ENCODE peak calls at places on chromosomes 11 and 22, in eight cellular contexts. H, X, I, F, L, C, P and K are unnamed samples.

GRCh38 chr22:29798318-29798717 is 31.1 kb downstream of the UQCR10 start:
- DNase-seq in H (no peak), X (no peak), I (no peak), F (no peak), L (no peak), C (no peak), P (no peak), K (no peak)

GRCh38 chr11:57233702-57234101 is 3.3 kb downstream of the APLNR start:
- DNase-seq in H (no peak), X (no peak), I (no peak), F (no peak), L (no peak), C (no peak), P (no peak), K (no peak)

GRCh38 chr11:47271961-47272661 is 2.2 kb downstream of the MADD start:
- DNase-seq in H (peak), X (no peak), I (peak), F (no peak), L (peak), C (no peak), P (peak), K (peak)

GRCh38 chr11:19241260-19242183 is 777 bp upstream of the E2F8 start:
- DNase-seq in H (peak), X (no peak), I (no peak), F (no peak), L (peak), C (no peak), P (peak), K (peak)

GRCh38 chr22:33247758-33248157 is 189.6 kb upstream of the SYN3 start:
- DNase-seq in H (no peak), X (no peak), I (no peak), F (no peak), L (no peak), C (no peak), P (no peak), K (no peak)

GRCh38 chr11:36433896-36434295 is 76.2 kb downstream of the TRAF6 start:
- DNase-seq in H (no peak), X (no peak), I (no peak), F (no peak), L (no peak), C (no peak), P (no peak), K (no peak)

GRCh38 chr11:61487342-61488025 is 21.1 kb upstream of the LRRC10B start:
- DNase-seq in H (no peak), X (no peak), I (no peak), F (no peak), L (no peak), C (no peak), P (no peak), K (no peak)

GRCh38 chr11:11722861-11723260 is 101.1 kb upstream of the GALNT18 start:
- DNase-seq in H (no peak), X (no peak), I (no peak), F (no peak), L (no peak), C (no peak), P (no peak), K (no peak)

GRCh38 chr11:31932879-31933278 is 121.8 kb upstream of the PAX6 start:
- DNase-seq in H (no peak), X (no peak), I (no peak), F (no peak), L (no peak), C (no peak), P (no peak), K (no peak)

GRCh38 chr11:45657496-45658260 is 7.7 kb downstream of the CHST1 start:
- DNase-seq in H (no peak), X (no peak), I (no peak), F (no peak), L (no peak), C (no peak), P (no peak), K (no peak)

GRCh38 chr22:42651134-42651533 is 1.9 kb upstream of the CYB5R3 start:
- DNase-seq in H (no peak), X (no peak), I (no peak), F (no peak), L (no peak), C (no peak), P (no peak), K (no peak)

GRCh38 chr11:40602866-40603578 is 856.4 kb downstream of the LRRC4C start:
- DNase-seq in H (no peak), X (no peak), I (no peak), F (no peak), L (no peak), C (no peak), P (no peak), K (no peak)

GRCh38 chr11:79087238-79087956 is 353.4 kb downstream of the TENM4 start:
- DNase-seq in H (peak), X (peak), I (no peak), F (no peak), L (no peak), C (no peak), P (no peak), K (no peak)

GRCh38 chr22:32543020-32543357 is 68.4 kb downstream of the FBXO7 start:
- DNase-seq in H (no peak), X (no peak), I (no peak), F (no peak), L (no peak), C (no peak), P (no peak), K (no peak)

GRCh38 chr11:69637956-69638871 is 2.7 kb upstream of the CCND1 start:
- DNase-seq in H (peak), X (no peak), I (peak), F (no peak), L (peak), C (no peak), P (peak), K (peak)

GRCh38 chr11:17760102-17761029 is 25.8 kb downstream of the KCNC1 start:
- DNase-seq in H (peak), X (peak), I (peak), F (no peak), L (peak), C (no peak), P (peak), K (peak)

GRCh38 chr11:18203723-18204122 is 31.1 kb downstream of the MRGPRX4 start:
- DNase-seq in H (no peak), X (no peak), I (no peak), F (no peak), L (no peak), C (no peak), P (no peak), K (no peak)

DNA sequence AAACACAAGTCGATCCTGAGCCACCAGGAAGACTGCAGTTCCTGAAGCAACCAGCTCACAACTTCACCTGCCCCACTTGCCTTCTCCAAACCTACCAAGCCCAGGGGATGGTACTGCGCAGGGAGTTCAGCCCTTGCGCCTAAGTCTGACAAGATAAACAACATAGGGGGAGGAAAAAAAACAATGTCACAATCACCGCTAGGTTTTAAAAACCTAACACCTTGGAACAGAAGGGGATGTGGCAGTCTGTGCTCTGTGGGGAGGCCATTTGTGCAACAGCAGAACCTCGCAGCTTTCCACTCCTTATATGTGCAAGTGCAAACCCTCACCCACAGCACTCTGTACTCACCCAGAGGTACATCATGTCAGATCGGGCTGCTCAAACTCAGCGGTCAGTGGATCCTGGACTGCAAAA is 134.2 kb downstream of the RBFOX2 start:
- DNase-seq in H (no peak), X (no peak), I (no peak), F (peak), L (peak), C (peak), P (peak), K (no peak)
- TF ChIP-seq POLR2A in H (no peak), X (no peak), I (no peak), F (no peak), L (peak), C (no peak), P (no peak), K (no peak)

DNA sequence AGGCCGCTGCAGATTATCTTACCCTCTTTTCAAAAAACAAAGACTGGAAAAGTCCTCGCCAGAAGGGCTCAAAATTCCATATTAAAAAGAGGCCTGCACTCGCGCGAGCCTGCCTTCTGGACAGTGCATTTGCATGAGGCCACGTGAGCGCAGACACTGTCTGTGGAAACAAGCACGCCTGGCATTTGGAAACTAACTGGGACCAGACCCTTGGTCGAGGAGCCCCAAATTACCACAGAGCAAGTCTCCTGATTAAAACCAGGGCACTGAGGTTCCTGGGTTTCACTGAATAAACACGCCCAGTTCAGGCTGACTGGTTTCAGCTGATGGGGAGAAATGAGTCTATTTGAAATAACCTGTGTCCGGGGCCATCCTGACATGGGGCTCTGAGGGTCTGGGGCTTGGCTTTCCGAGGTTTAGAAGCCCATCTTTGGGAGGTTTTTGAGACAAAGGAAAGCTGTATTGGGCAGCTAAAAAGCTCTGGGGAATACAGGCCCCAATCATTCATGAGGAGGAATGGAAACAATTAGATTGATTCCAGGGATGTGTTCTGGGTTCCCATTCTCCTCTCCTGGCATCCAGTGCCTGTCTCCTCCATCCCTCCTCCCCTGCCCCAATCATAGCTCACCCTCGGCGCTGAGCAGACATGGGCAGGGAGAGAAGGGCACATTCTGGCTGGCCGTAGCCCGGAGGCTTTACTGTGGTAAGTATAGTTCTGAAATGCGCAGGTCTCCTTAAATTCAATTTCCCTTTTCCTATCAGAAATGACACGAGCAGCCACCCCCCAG is 42.6 kb downstream of the ABTB2 start:
- DNase-seq in H (no peak), X (no peak), I (no peak), F (no peak), L (no peak), C (no peak), P (no peak), K (no peak)
- TF ChIP-seq POLR2A in H (no peak), X (no peak), I (no peak), F (no peak), L (no peak), C (no peak), P (no peak), K (no peak)

DNA sequence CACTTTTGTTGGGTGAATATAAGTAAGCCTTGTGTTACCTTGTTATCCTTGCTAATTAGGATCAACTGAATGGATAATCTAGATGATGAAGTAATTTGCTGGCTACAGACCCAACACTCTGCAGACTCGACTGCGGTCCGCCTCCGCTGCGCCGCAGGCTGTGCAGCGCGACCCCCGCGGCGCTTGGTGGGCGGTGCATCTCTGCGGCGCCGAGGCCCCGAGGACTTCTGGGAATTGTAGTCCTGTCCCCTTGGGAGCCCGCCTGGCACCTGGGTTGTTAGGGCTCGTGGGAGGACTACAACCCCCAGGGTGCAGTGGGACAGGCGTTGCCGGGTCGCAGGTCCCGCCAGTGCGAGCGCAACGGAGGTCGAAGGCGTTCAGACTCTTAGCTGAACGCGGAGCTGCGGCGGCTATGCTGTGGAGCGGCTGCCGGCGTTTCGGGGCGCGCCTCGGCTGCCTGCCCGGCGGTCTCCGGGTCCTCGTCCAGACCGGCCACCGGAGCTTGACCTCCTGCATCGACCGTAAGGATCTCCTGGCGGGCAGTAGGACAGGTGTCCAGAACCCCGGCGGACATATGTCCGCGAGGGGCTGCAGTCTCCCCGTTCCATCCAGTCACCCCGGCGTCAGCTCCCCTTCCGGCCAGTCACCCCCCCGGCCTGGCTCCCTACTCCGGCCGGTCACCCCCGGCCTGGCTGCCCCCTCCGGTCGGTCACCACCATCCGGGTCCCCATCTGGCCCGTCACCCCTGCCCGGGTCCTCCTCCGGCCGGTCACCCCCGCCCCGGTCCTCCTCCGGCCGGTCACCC is at the start of the genes ACAD8 and THYN1:
- DNase-seq in H (peak), X (peak), I (peak), F (peak), L (peak), C (peak), P (peak), K (peak)
- TF ChIP-seq POLR2A in H (peak), X (peak), I (no peak), F (peak), L (peak), C (peak), P (peak), K (peak)

DNA sequence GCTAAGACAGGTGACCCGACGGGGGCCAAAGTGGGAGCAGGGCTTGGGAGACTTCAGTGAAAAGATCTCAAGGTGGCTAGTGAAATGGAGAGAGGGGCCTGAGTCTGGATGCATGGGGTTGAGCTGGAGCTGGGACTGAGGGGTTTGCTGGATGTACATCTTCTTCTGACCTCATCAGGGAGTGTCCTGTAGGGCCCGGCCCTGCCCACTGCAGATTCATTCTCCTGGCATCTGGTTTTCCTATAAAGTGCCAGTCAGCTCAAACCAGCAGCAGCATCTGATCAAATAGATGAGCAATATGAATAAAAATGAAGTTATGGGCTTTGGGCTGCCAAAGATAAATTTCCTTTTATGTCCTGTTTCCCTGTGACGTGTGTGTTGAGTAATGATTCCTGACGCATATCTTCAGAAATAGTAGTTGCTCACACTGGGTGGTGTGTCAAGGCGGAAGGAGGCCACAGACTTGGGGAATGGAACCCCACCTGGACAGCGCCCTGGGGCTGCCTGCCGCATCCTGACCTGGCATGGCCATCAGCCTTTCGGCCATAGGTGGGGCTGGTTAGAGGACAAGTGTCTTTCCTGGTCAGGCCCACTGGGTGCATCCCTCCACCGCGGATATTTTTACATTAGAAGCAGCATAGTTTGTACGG is 135.4 kb downstream of the OSBP2 start:
- DNase-seq in H (no peak), X (no peak), I (peak), F (no peak), L (no peak), C (no peak), P (no peak), K (no peak)
- TF ChIP-seq POLR2A in H (no peak), X (no peak), I (no peak), F (no peak), L (no peak), C (no peak), P (no peak), K (no peak)